ENCODE peak calls at places on chromosomes 4 and X, in six cellular contexts. T is GM23338; Z is effector memory CD4-positive, alpha-beta T cell; F is upper lobe of right lung; S is tibial artery; U is WERI-Rb-1. V is an unnamed sample.

GRCh38 chrX:96889726-96890125 is 6.0 kb downstream of the RPA4 start:
- DNase-seq in S (no peak), U (no peak), Z (no peak), T (peak; percentile 7), F (no peak), V (no peak)

GRCh38 chrX:111041018-111041462 is 55.0 kb upstream of the PAK3 start:
- DNase-seq in T (peak; percentile 5), Z (peak; percentile 2), F (no peak), S (no peak), U (no peak), V (peak; percentile 60)

GRCh38 chrX:34365482-34365881 is 233.4 kb upstream of the FAM47A start:
- DNase-seq in U (no peak), S (no peak), Z (no peak), F (no peak), T (peak; percentile 40), V (peak; percentile 0)

GRCh38 chr4:159012381-159012780 is 90.5 kb upstream of the RAPGEF2 start:
- DNase-seq in F (no peak), S (no peak), T (no peak), Z (no peak), U (no peak), V (no peak)

GRCh38 chr4:112895785-112896184 is 153.7 kb upstream of the ANK2 start:
- DNase-seq in Z (no peak), S (no peak), U (peak; percentile 52), F (no peak), T (peak; percentile 54), V (no peak)

GRCh38 chr4:56129431-56129861 is 180.7 kb downstream of the CEP135 start:
- DNase-seq in U (peak; percentile 64), F (peak; percentile 75), Z (no peak), T (peak; percentile 79), S (no peak), V (no peak)

GRCh38 chr4:113349400-113349799 is 299.9 kb downstream of the ANK2 start:
- DNase-seq in Z (no peak), T (no peak), F (no peak), U (no peak), S (no peak), V (no peak)

GRCh38 chrX:137428777-137429564 is 137.0 kb upstream of the ZIC3 start:
- DNase-seq in F (no peak), T (peak; percentile 69), S (no peak), Z (no peak), U (no peak), V (no peak)

GRCh38 chrX:111568356-111568755 is 56.9 kb downstream of the SERTM2 start:
- DNase-seq in S (no peak), T (peak; percentile 63), U (peak; percentile 13), F (no peak), Z (no peak), V (no peak)

GRCh38 chr4:15586046-15586445 is 69.1 kb downstream of the FBXL5 start:
- DNase-seq in S (no peak), U (no peak), F (no peak), Z (no peak), T (no peak), V (no peak)

GRCh38 chrX:123773258-123773978 is 40.6 kb upstream of the THOC2 start:
- DNase-seq in Z (no peak), U (no peak), F (no peak), T (no peak), S (no peak), V (no peak)

GRCh38 chr4:101981756-101982155 is 191.2 kb downstream of the BANK1 start:
- DNase-seq in U (no peak), Z (no peak), T (peak; percentile 11), S (no peak), F (no peak), V (peak; percentile 94)

GRCh38 chr4:128844931-128845330 is 35.4 kb downstream of the JADE1 start:
- DNase-seq in U (no peak), T (no peak), Z (no peak), S (peak; percentile 56), F (no peak), V (no peak)

GRCh38 chr4:168811793-168812651 is 198.0 kb downstream of the CBR4 start:
- DNase-seq in Z (no peak), F (no peak), U (no peak), S (no peak), T (no peak), V (no peak)

GRCh38 chr4:137393043-137393442 is 139.3 kb downstream of the PCDH18 start:
- DNase-seq in Z (no peak), T (no peak), F (no peak), U (peak; percentile 73), S (no peak), V (no peak)

GRCh38 chr4:182925298-182925738 is 8.1 kb upstream of the DCTD start:
- DNase-seq in U (peak; percentile 94), S (peak; percentile 54), Z (peak; percentile 23), T (peak; percentile 89), F (peak; percentile 77), V (no peak)

GRCh38 chrX:153969904-153970397 is 1.7 kb downstream of the HCFC1 start:
- DNase-seq in F (no peak), T (no peak), Z (no peak), U (no peak), S (no peak), V (no peak)

GRCh38 chr4:75144475-75144874 is 211.6 kb downstream of the PARM1 start:
- DNase-seq in F (no peak), U (no peak), S (no peak), T (peak; percentile 21), Z (no peak), V (no peak)

GRCh38 chr4:133151301-133151680 is 2.2 kb downstream of the PCDH10 start:
- DNase-seq in F (no peak), U (peak; percentile 66), Z (no peak), S (no peak), T (peak; percentile 71), V (no peak)

GRCh38 chr4:133152330-133152791 is 3.3 kb downstream of the PCDH10 start:
- DNase-seq in T (peak; percentile 29), S (no peak), F (no peak), Z (no peak), U (no peak), V (no peak)

GRCh38 chr4:133150643-133151300 is 1.7 kb downstream of the PCDH10 start:
- DNase-seq in F (no peak), U (peak; percentile 49), T (peak; percentile 66), Z (no peak), S (no peak), V (no peak)

GRCh38 chr4:133152801-133153526 is 3.9 kb downstream of the PCDH10 start:
- DNase-seq in S (no peak), F (no peak), U (no peak), Z (no peak), T (peak; percentile 8), V (no peak)

DNA sequence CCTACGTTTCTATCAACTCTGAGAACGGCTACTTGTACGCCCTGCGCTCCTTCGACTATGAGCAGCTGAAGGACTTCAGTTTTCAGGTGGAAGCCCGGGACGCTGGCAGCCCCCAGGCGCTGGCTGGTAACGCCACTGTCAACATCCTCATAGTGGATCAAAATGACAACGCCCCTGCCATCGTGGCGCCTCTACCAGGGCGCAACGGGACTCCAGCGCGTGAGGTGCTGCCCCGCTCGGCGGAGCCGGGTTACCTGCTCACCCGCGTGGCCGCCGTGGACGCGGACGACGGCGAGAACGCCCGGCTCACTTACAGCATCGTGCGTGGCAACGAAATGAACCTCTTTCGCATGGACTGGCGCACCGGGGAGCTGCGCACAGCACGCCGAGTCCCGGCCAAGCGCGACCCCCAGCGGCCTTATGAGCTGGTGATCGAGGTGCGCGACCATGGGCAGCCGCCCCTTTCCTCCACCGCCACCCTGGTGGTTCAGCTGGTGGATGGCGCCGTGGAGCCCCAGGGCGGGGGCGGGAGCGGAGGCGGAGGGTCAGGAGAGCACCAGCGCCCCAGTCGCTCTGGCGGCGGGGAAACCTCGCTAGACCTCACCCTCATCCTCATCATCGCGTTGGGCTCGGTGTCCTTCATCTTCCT is 2.7 kb downstream of the PCDH10 start:
- DNase-seq in T (peak; percentile 75), U (peak; percentile 69), F (no peak), Z (no peak), S (no peak), V (no peak)
- H3K27me3 ChIP-seq in T (peaks cover 77% of the 10 kb centered on the region), U (peaks cover 25% of the 10 kb centered on the region), F (peaks cover 74% of the 10 kb centered on the region), Z (peaks cover 21% of the 10 kb centered on the region), S (no peaks in the 10 kb centered on the region), V (peaks cover 53% of the 10 kb centered on the region)

GRCh38 chr4:177901786-177902185 is 459.5 kb upstream of the AGA start:
- DNase-seq in U (no peak), F (no peak), S (no peak), T (no peak), Z (no peak), V (no peak)

GRCh38 chr4:177907736-177908424 is 465.6 kb upstream of the AGA start:
- DNase-seq in F (no peak), Z (no peak), T (peak; percentile 7), U (no peak), S (no peak), V (no peak)

GRCh38 chr4:177902386-177902785 is 460.1 kb upstream of the AGA start:
- DNase-seq in U (no peak), F (no peak), S (no peak), T (no peak), Z (no peak), V (no peak)
- H3K27me3 ChIP-seq in U (peaks cover 37% of the 10 kb centered on the region), F (no peaks in the 10 kb centered on the region), S (no peaks in the 10 kb centered on the region), T (no peaks in the 10 kb centered on the region), Z (no peaks in the 10 kb centered on the region), V (no peaks in the 10 kb centered on the region)

GRCh38 chr4:23579166-23579565 is 310.7 kb downstream of the PPARGC1A start:
- DNase-seq in Z (no peak), S (no peak), T (no peak), F (no peak), U (no peak), V (no peak)
- H3K27me3 ChIP-seq in Z (no peaks in the 10 kb centered on the region), S (no peaks in the 10 kb centered on the region), T (no peaks in the 10 kb centered on the region), F (no peaks in the 10 kb centered on the region), U (no peaks in the 10 kb centered on the region), V (no peaks in the 10 kb centered on the region)

GRCh38 chr4:186650401-186651180 is 73.1 kb downstream of the FAT1 start:
- DNase-seq in U (no peak), F (no peak), Z (no peak), T (no peak), S (no peak), V (no peak)
- H3K27me3 ChIP-seq in U (peaks cover 92% of the 10 kb centered on the region), F (no peaks in the 10 kb centered on the region), Z (no peaks in the 10 kb centered on the region), T (no peaks in the 10 kb centered on the region), S (no peaks in the 10 kb centered on the region), V (no peaks in the 10 kb centered on the region)

GRCh38 chr4:57632564-57632963 is 522.4 kb upstream of the IGFBP7 start:
- DNase-seq in S (no peak), F (no peak), T (no peak), Z (no peak), U (no peak), V (no peak)

GRCh38 chr4:57639566-57640328 is 529.6 kb upstream of the IGFBP7 start:
- DNase-seq in Z (no peak), S (no peak), T (peak; percentile 11), F (no peak), U (no peak), V (no peak)

GRCh38 chr4:57633212-57633859 is 523.2 kb upstream of the IGFBP7 start:
- DNase-seq in S (no peak), T (no peak), Z (no peak), U (no peak), F (no peak), V (no peak)

GRCh38 chr4:57640391-57641100 is 530.4 kb upstream of the IGFBP7 start:
- DNase-seq in Z (no peak), F (no peak), T (peak; percentile 9), S (no peak), U (no peak), V (no peak)

GRCh38 chr4:57635900-57636299 is 525.7 kb upstream of the IGFBP7 start:
- DNase-seq in F (no peak), S (no peak), U (no peak), Z (no peak), T (no peak), V (no peak)
- H3K27me3 ChIP-seq in F (no peaks in the 10 kb centered on the region), S (no peaks in the 10 kb centered on the region), U (no peaks in the 10 kb centered on the region), Z (no peaks in the 10 kb centered on the region), T (no peaks in the 10 kb centered on the region), V (no peaks in the 10 kb centered on the region)